ENCODE peak calls at places on chromosome 6, in four cellular contexts. G, Q, L and M are unnamed samples.

GRCh38 chr6:117681321-117681720 is 6.1 kb downstream of the NUS1 start:
- DNase-seq in L (no peak), Q (no peak), G (no peak), M (no peak)

GRCh38 chr6:36688534-36689075 is 9.0 kb upstream of the RAB44 start:
- DNase-seq in Q (no peak), G (no peak), L (no peak), M (no peak)

GRCh38 chr6:107708435-107708834 is 115.7 kb downstream of the SCML4 start:
- DNase-seq in Q (no peak), G (no peak), L (no peak), M (no peak)

GRCh38 chr6:17986656-17987575 is 519 bp downstream of the KIF13A start:
- DNase-seq in Q (peak), L (no peak), G (peak), M (peak)

GRCh38 chr6:121531658-121532167 is 96.3 kb downstream of the GJA1 start:
- DNase-seq in Q (no peak), L (no peak), G (no peak), M (no peak)

GRCh38 chr6:139173172-139173571 is 38.3 kb downstream of the HECA start:
- DNase-seq in Q (no peak), G (no peak), L (no peak), M (no peak)

GRCh38 chr6:106609699-106610098 is 19.6 kb downstream of the RTN4IP1 start:
- DNase-seq in Q (no peak), G (no peak), L (no peak), M (no peak)

GRCh38 chr6:114941078-114941477 is 598.3 kb upstream of the HS3ST5 start:
- DNase-seq in G (no peak), Q (no peak), L (no peak), M (no peak)

GRCh38 chr6:22306741-22307466 is 10.1 kb upstream of the PRL start:
- DNase-seq in Q (no peak), L (no peak), G (no peak), M (no peak)

GRCh38 chr6:22605736-22606135 is 36.4 kb downstream of the HDGFL1 start:
- DNase-seq in G (no peak), L (no peak), Q (no peak), M (no peak)

GRCh38 chr6:26533532-26533931 is 4.6 kb upstream of the HMGN4 start:
- DNase-seq in Q (no peak), G (no peak), L (no peak), M (no peak)

GRCh38 chr6:165231581-165232276 is 77.7 kb downstream of the C6orf118 start:
- DNase-seq in L (peak), G (no peak), Q (no peak), M (no peak)

GRCh38 chr6:83867527-83868161 is 8.2 kb downstream of the CYB5R4 start:
- DNase-seq in Q (peak), L (peak), G (no peak), M (peak)

GRCh38 chr6:99138445-99138844 is 190.7 kb upstream of the FBXL4 start:
- DNase-seq in G (no peak), Q (no peak), L (no peak), M (no peak)

GRCh38 chr6:25732468-25733198 is 21.9 kb upstream of the SLC17A4 start:
- DNase-seq in L (no peak), Q (no peak), G (no peak), M (no peak)

GRCh38 chr6:84791233-84791632 is 26.8 kb upstream of the TBX18 start:
- DNase-seq in G (no peak), L (no peak), Q (no peak), M (no peak)

GRCh38 chr6:12403201-12403826 is 113.2 kb downstream of the EDN1 start:
- DNase-seq in L (no peak), Q (no peak), G (no peak), M (peak)

GRCh38 chr6:145815351-145815772 is 767 bp upstream of the FBXO30 start:
- DNase-seq in G (no peak), Q (peak), L (no peak), M (no peak)

GRCh38 chr6:170107606-170108222 is 183.2 kb downstream of the DLL1 start:
- DNase-seq in Q (no peak), L (no peak), G (no peak), M (no peak)

GRCh38 chr6:38233161-38233791 is 406.5 kb downstream of the BTBD9 start:
- DNase-seq in L (no peak), Q (no peak), G (no peak), M (peak)

GRCh38 chr6:37047421-37047931 is 42.0 kb downstream of the FGD2 start:
- DNase-seq in Q (no peak), G (no peak), L (no peak), M (no peak)

GRCh38 chr6:160128879-160129516 is 7.4 kb downstream of the SLC22A1 start:
- DNase-seq in G (no peak), Q (no peak), L (no peak), M (no peak)

GRCh38 chr6:19782588-19782987 is 54.6 kb upstream of the ID4 start:
- DNase-seq in G (no peak), Q (no peak), L (no peak), M (no peak)

GRCh38 chr6:8130399-8130798 is 28.1 kb upstream of the EEF1E1 start:
- DNase-seq in G (no peak), Q (no peak), L (peak), M (no peak)

GRCh38 chr6:99605074-99605726 is 1.4 kb upstream of the PRDM13 start:
- DNase-seq in Q (no peak), L (no peak), G (no peak), M (no peak)

GRCh38 chr6:12286381-12287132 is 3.6 kb upstream of the EDN1 start:
- DNase-seq in G (no peak), L (peak), Q (no peak), M (peak)

GRCh38 chr6:156809034-156809433 is 31.9 kb downstream of the ARID1B start:
- DNase-seq in G (no peak), Q (no peak), L (peak), M (peak)

GRCh38 chr6:143594647-143595046 is 83.1 kb upstream of the PHACTR2 start:
- DNase-seq in Q (peak), L (no peak), G (no peak), M (peak)

GRCh38 chr6:143595256-143596036 is 82.3 kb upstream of the PHACTR2 start:
- DNase-seq in G (no peak), L (no peak), Q (no peak), M (no peak)

GRCh38 chr6:143591441-143591840 is 79.9 kb upstream of the FUCA2 start:
- DNase-seq in L (no peak), Q (no peak), G (no peak), M (no peak)

GRCh38 chr6:143589162-143589561 is 77.6 kb upstream of the FUCA2 start:
- DNase-seq in Q (no peak), G (no peak), L (no peak), M (no peak)

GRCh38 chr6:143592335-143592734 is 80.8 kb upstream of the FUCA2 start:
- DNase-seq in G (no peak), L (no peak), Q (no peak), M (no peak)
- TF ChIP-seq CTCF in G (no peak), L (peak), Q (no peak), M (peak)

GRCh38 chr6:158753826-158754225 is 65.3 kb downstream of the EZR start:
- DNase-seq in G (no peak), Q (no peak), L (no peak), M (no peak)
- TF ChIP-seq CTCF in G (no peak), Q (no peak), L (no peak), M (no peak)

GRCh38 chr6:43503443-43503842 is 6.7 kb downstream of the LRRC73 start:
- DNase-seq in G (no peak), Q (no peak), L (no peak), M (no peak)

GRCh38 chr6:43506171-43506570 is 4.0 kb downstream of the LRRC73 start:
- DNase-seq in G (no peak), Q (no peak), L (no peak), M (no peak)

GRCh38 chr6:43504756-43505593 is 5.2 kb downstream of the LRRC73 start:
- DNase-seq in Q (no peak), L (no peak), G (no peak), M (no peak)

GRCh38 chr6:43506667-43507471 is 3.3 kb downstream of the LRRC73 start:
- DNase-seq in L (peak), Q (peak), G (peak), M (peak)

GRCh38 chr6:43505718-43506117 is 4.4 kb downstream of the LRRC73 start:
- DNase-seq in Q (no peak), L (no peak), G (no peak), M (no peak)
- TF ChIP-seq CTCF in Q (no peak), L (no peak), G (no peak), M (no peak)

DNA sequence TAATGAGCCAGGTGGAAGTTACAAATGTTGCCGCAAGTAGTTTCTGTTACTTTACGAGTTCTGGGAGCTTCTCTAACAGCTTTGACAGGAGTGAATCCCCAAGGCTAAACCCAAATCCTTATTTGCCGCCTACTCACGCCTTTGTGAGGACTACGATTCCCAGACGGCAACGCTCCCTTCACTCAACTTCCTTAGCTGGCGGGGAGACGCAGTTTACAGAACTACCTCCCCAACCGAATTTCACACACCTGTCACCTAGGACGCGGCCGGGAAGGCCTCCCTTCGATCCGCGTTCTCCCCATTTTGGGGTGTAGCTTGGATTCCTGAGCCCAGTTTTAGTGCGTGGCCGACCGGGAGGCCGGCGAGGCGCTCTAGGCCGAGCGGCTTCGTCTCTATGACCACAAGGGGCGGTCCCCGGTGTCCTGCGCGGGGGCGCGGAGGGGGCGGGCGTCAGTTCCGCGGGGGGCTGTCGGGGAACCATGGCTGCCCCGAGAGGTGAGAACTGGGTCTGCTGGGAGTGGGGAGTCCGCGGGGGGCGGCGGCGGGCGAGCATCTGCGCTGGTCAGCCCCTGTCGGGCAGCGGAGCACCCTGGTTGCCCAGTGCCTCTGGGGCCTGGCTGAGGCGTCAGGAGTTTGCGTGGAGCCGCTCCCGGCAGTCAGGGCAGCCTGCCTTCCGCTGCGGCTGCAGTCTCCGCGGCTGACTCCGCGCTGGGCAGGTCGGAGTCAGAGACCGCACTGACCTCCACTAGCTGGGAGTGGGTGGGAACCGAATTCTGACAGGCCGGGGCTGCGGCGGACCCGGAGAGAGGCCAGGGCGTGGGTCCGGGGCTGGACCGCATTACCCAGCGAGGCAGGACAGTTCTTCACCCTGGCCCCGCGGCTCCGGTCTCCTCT is at the start of gene SLC35A1:
- DNase-seq in L (peak), Q (peak), G (peak), M (peak)
- TF ChIP-seq CTCF in L (no peak), Q (peak), G (peak), M (peak)